ENCODE peak calls at places on chromosomes 11 and 22, in seven cellular contexts. One of them, this sample, is unnamed.

GRCh38 chr11:34940026-34940677 is 23.7 kb downstream of the PDHX start:
- DNase-seq in colonic mucosa: no peak
- DNase-seq in endothelial cell: no peak
- DNase-seq in EL: peak
- DNase-seq in GM12864: no peak
- DNase-seq in Calu3: no peak
- DNase-seq in T-helper 1 cell: no peak
- DNase-seq in this sample: no peak

GRCh38 chr22:19607198-19608113 is 83.2 kb upstream of the CLDN5 start:
- DNase-seq in Calu3: no peak
- DNase-seq in GM12864: no peak
- DNase-seq in EL: no peak
- DNase-seq in colonic mucosa: no peak
- DNase-seq in endothelial cell: peak
- DNase-seq in T-helper 1 cell: peak
- DNase-seq in this sample: peak

GRCh38 chr11:31958086-31958735 is 132.7 kb upstream of the RCN1 start:
- DNase-seq in endothelial cell: peak
- DNase-seq in Calu3: peak
- DNase-seq in colonic mucosa: peak
- DNase-seq in GM12864: no peak
- DNase-seq in EL: peak
- DNase-seq in T-helper 1 cell: peak
- DNase-seq in this sample: peak

GRCh38 chr11:64725601-64726139 is 2.7 kb upstream of the NRXN2 start:
- DNase-seq in T-helper 1 cell: no peak
- DNase-seq in Calu3: no peak
- DNase-seq in colonic mucosa: no peak
- DNase-seq in EL: no peak
- DNase-seq in GM12864: no peak
- DNase-seq in endothelial cell: no peak
- DNase-seq in this sample: no peak

GRCh38 chr22:27112273-27112672 is 454.9 kb downstream of the MIAT start:
- DNase-seq in GM12864: no peak
- DNase-seq in EL: no peak
- DNase-seq in endothelial cell: no peak
- DNase-seq in T-helper 1 cell: no peak
- DNase-seq in colonic mucosa: no peak
- DNase-seq in Calu3: no peak
- DNase-seq in this sample: no peak

GRCh38 chr22:38239101-38239761 is 33.6 kb downstream of the TMEM184B start:
- DNase-seq in Calu3: peak
- DNase-seq in EL: peak
- DNase-seq in endothelial cell: no peak
- DNase-seq in GM12864: no peak
- DNase-seq in colonic mucosa: no peak
- DNase-seq in T-helper 1 cell: no peak
- DNase-seq in this sample: peak

GRCh38 chr11:73359341-73359740 is 16.9 kb upstream of the RELT start:
- DNase-seq in T-helper 1 cell: no peak
- DNase-seq in Calu3: no peak
- DNase-seq in GM12864: no peak
- DNase-seq in EL: peak
- DNase-seq in colonic mucosa: no peak
- DNase-seq in endothelial cell: no peak
- DNase-seq in this sample: no peak

GRCh38 chr11:106208795-106209194 is 131.3 kb downstream of the AASDHPPT start:
- DNase-seq in endothelial cell: no peak
- DNase-seq in Calu3: no peak
- DNase-seq in GM12864: no peak
- DNase-seq in T-helper 1 cell: no peak
- DNase-seq in EL: no peak
- DNase-seq in colonic mucosa: no peak
- DNase-seq in this sample: no peak

GRCh38 chr11:86124251-86125233 is 55.7 kb upstream of the PICALM start:
- DNase-seq in colonic mucosa: no peak
- DNase-seq in T-helper 1 cell: no peak
- DNase-seq in EL: no peak
- DNase-seq in Calu3: no peak
- DNase-seq in endothelial cell: no peak
- DNase-seq in GM12864: no peak
- DNase-seq in this sample: no peak

GRCh38 chr11:129992161-129992944 is 10.3 kb downstream of the PRDM10 start:
- DNase-seq in Calu3: peak
- DNase-seq in endothelial cell: peak
- DNase-seq in EL: peak
- DNase-seq in colonic mucosa: peak
- DNase-seq in GM12864: no peak
- DNase-seq in T-helper 1 cell: peak
- DNase-seq in this sample: peak

GRCh38 chr11:46120711-46121327 is 435 bp downstream of the PHF21A start:
- DNase-seq in T-helper 1 cell: no peak
- DNase-seq in GM12864: peak
- DNase-seq in endothelial cell: peak
- DNase-seq in EL: peak
- DNase-seq in Calu3: peak
- DNase-seq in colonic mucosa: peak
- DNase-seq in this sample: peak

GRCh38 chr11:86070435-86071056 is 1.7 kb upstream of the PICALM start:
- DNase-seq in colonic mucosa: no peak
- DNase-seq in EL: peak
- DNase-seq in Calu3: no peak
- DNase-seq in T-helper 1 cell: no peak
- DNase-seq in endothelial cell: no peak
- DNase-seq in GM12864: no peak
- DNase-seq in this sample: no peak

GRCh38 chr11:78499971-78500370 is 74.7 kb downstream of the NARS2 start:
- DNase-seq in T-helper 1 cell: no peak
- DNase-seq in colonic mucosa: no peak
- DNase-seq in Calu3: no peak
- DNase-seq in GM12864: no peak
- DNase-seq in EL: peak
- DNase-seq in endothelial cell: no peak
- DNase-seq in this sample: no peak

GRCh38 chr11:125925247-125925740 is 20.6 kb upstream of the VSIG10L2 start:
- DNase-seq in T-helper 1 cell: no peak
- DNase-seq in EL: no peak
- DNase-seq in colonic mucosa: peak
- DNase-seq in endothelial cell: no peak
- DNase-seq in GM12864: no peak
- DNase-seq in Calu3: no peak
- DNase-seq in this sample: no peak

GRCh38 chr11:61325649-61326414 is 7.1 kb downstream of the DDB1 start:
- DNase-seq in T-helper 1 cell: no peak
- DNase-seq in Calu3: no peak
- DNase-seq in colonic mucosa: no peak
- DNase-seq in EL: no peak
- DNase-seq in endothelial cell: no peak
- DNase-seq in GM12864: no peak
- DNase-seq in this sample: peak

GRCh38 chr11:19803506-19803998 is 90.9 kb downstream of the NAV2 start:
- DNase-seq in EL: peak
- DNase-seq in GM12864: no peak
- DNase-seq in T-helper 1 cell: no peak
- DNase-seq in Calu3: peak
- DNase-seq in endothelial cell: no peak
- DNase-seq in colonic mucosa: peak
- DNase-seq in this sample: no peak

GRCh38 chr11:134216816-134217215 is 7.0 kb downstream of the NCAPD3 start:
- DNase-seq in T-helper 1 cell: no peak
- DNase-seq in GM12864: no peak
- DNase-seq in colonic mucosa: no peak
- DNase-seq in EL: no peak
- DNase-seq in endothelial cell: no peak
- DNase-seq in Calu3: no peak
- DNase-seq in this sample: no peak

GRCh38 chr22:20446383-20446970 is 8.9 kb upstream of the SCARF2 start:
- DNase-seq in Calu3: no peak
- DNase-seq in endothelial cell: no peak
- DNase-seq in T-helper 1 cell: no peak
- DNase-seq in colonic mucosa: no peak
- DNase-seq in GM12864: no peak
- DNase-seq in EL: no peak
- DNase-seq in this sample: no peak

GRCh38 chr11:92425127-92425526 is 200.5 kb downstream of the FAT3 start:
- DNase-seq in GM12864: no peak
- DNase-seq in EL: no peak
- DNase-seq in Calu3: no peak
- DNase-seq in colonic mucosa: no peak
- DNase-seq in T-helper 1 cell: no peak
- DNase-seq in endothelial cell: no peak
- DNase-seq in this sample: no peak

GRCh38 chr11:4441500-4441899 is 7.6 kb upstream of the OR52K2 start:
- DNase-seq in EL: no peak
- DNase-seq in GM12864: no peak
- DNase-seq in colonic mucosa: no peak
- DNase-seq in Calu3: no peak
- DNase-seq in endothelial cell: no peak
- DNase-seq in T-helper 1 cell: no peak
- DNase-seq in this sample: no peak

GRCh38 chr22:44188986-44189630 is 8.4 kb downstream of the PARVG start:
- DNase-seq in T-helper 1 cell: no peak
- DNase-seq in endothelial cell: no peak
- DNase-seq in EL: no peak
- DNase-seq in Calu3: no peak
- DNase-seq in colonic mucosa: no peak
- DNase-seq in GM12864: no peak
- DNase-seq in this sample: no peak

GRCh38 chr11:46200537-46201281 is 76.8 kb upstream of the CREB3L1 start:
- DNase-seq in Calu3: no peak
- DNase-seq in endothelial cell: no peak
- DNase-seq in colonic mucosa: no peak
- DNase-seq in T-helper 1 cell: no peak
- DNase-seq in GM12864: no peak
- DNase-seq in EL: peak
- DNase-seq in this sample: peak

GRCh38 chr22:46041642-46042041 is 64.7 kb upstream of the WNT7B start:
- DNase-seq in T-helper 1 cell: no peak
- DNase-seq in colonic mucosa: peak
- DNase-seq in endothelial cell: no peak
- DNase-seq in GM12864: no peak
- DNase-seq in Calu3: no peak
- DNase-seq in EL: no peak
- DNase-seq in this sample: no peak

GRCh38 chr11:13772223-13773046 is 104.0 kb downstream of the FAR1 start:
- DNase-seq in T-helper 1 cell: peak
- DNase-seq in colonic mucosa: peak
- DNase-seq in GM12864: peak
- DNase-seq in endothelial cell: peak
- DNase-seq in Calu3: peak
- DNase-seq in EL: peak
- DNase-seq in this sample: peak

GRCh38 chr11:134752964-134753804 is 341.1 kb upstream of the B3GAT1 start:
- DNase-seq in GM12864: no peak
- DNase-seq in colonic mucosa: no peak
- DNase-seq in EL: no peak
- DNase-seq in Calu3: no peak
- DNase-seq in T-helper 1 cell: no peak
- DNase-seq in endothelial cell: no peak
- DNase-seq in this sample: no peak

GRCh38 chr11:33375688-33376311 is 118.6 kb downstream of the HIPK3 start:
- DNase-seq in T-helper 1 cell: no peak
- DNase-seq in Calu3: peak
- DNase-seq in colonic mucosa: no peak
- DNase-seq in endothelial cell: peak
- DNase-seq in EL: peak
- DNase-seq in GM12864: no peak
- DNase-seq in this sample: no peak

GRCh38 chr11:748007-748359 is 719 bp downstream of the TALDO1 start:
- DNase-seq in GM12864: no peak
- DNase-seq in Calu3: no peak
- DNase-seq in EL: peak
- DNase-seq in T-helper 1 cell: no peak
- DNase-seq in endothelial cell: no peak
- DNase-seq in colonic mucosa: peak
- DNase-seq in this sample: no peak

GRCh38 chr22:46681010-46681409 is 57.0 kb downstream of the CERK start:
- DNase-seq in EL: no peak
- DNase-seq in T-helper 1 cell: no peak
- DNase-seq in Calu3: no peak
- DNase-seq in colonic mucosa: no peak
- DNase-seq in GM12864: no peak
- DNase-seq in endothelial cell: peak
- DNase-seq in this sample: peak

GRCh38 chr11:60762851-60763691 is 6.4 kb downstream of the MS4A15 start:
- DNase-seq in Calu3: no peak
- DNase-seq in colonic mucosa: no peak
- DNase-seq in T-helper 1 cell: no peak
- DNase-seq in GM12864: peak
- DNase-seq in EL: no peak
- DNase-seq in endothelial cell: no peak
- DNase-seq in this sample: peak

GRCh38 chr11:22539851-22540376 is 85.7 kb downstream of the FANCF start:
- DNase-seq in EL: no peak
- DNase-seq in endothelial cell: no peak
- DNase-seq in GM12864: no peak
- DNase-seq in colonic mucosa: no peak
- DNase-seq in T-helper 1 cell: no peak
- DNase-seq in Calu3: peak
- DNase-seq in this sample: peak

GRCh38 chr22:18091916-18092526 is 14.2 kb downstream of the PEX26 start:
- DNase-seq in colonic mucosa: peak
- DNase-seq in GM12864: no peak
- DNase-seq in endothelial cell: no peak
- DNase-seq in Calu3: peak
- DNase-seq in EL: no peak
- DNase-seq in T-helper 1 cell: peak
- DNase-seq in this sample: peak

GRCh38 chr22:17501679-17502285 is 61.5 kb upstream of the SLC25A18 start:
- DNase-seq in endothelial cell: peak
- DNase-seq in Calu3: peak
- DNase-seq in GM12864: peak
- DNase-seq in T-helper 1 cell: peak
- DNase-seq in EL: peak
- DNase-seq in colonic mucosa: peak
- DNase-seq in this sample: peak

GRCh38 chr11:95453616-95454118 is 222.7 kb upstream of the SESN3 start:
- DNase-seq in GM12864: no peak
- DNase-seq in endothelial cell: no peak
- DNase-seq in EL: no peak
- DNase-seq in T-helper 1 cell: no peak
- DNase-seq in colonic mucosa: no peak
- DNase-seq in Calu3: peak
- DNase-seq in this sample: peak

GRCh38 chr11:118911880-118912741 is 13.6 kb downstream of the BCL9L start:
- DNase-seq in EL: peak
- DNase-seq in colonic mucosa: peak
- DNase-seq in Calu3: peak
- DNase-seq in GM12864: no peak
- DNase-seq in endothelial cell: no peak
- DNase-seq in T-helper 1 cell: peak
- DNase-seq in this sample: peak

GRCh38 chr11:67290801-67291200 is 1.7 kb downstream of the ANKRD13D start:
- DNase-seq in EL: no peak
- DNase-seq in endothelial cell: no peak
- DNase-seq in T-helper 1 cell: no peak
- DNase-seq in Calu3: no peak
- DNase-seq in GM12864: no peak
- DNase-seq in colonic mucosa: no peak
- DNase-seq in this sample: no peak

GRCh38 chr11:97610000-97610399 is 1220.2 kb downstream of the JRKL start:
- DNase-seq in T-helper 1 cell: no peak
- DNase-seq in EL: no peak
- DNase-seq in GM12864: no peak
- DNase-seq in colonic mucosa: no peak
- DNase-seq in Calu3: no peak
- DNase-seq in endothelial cell: no peak
- DNase-seq in this sample: peak

GRCh38 chr11:133996671-133997070 is 39.9 kb upstream of the IGSF9B start:
- DNase-seq in GM12864: no peak
- DNase-seq in colonic mucosa: no peak
- DNase-seq in endothelial cell: no peak
- DNase-seq in EL: no peak
- DNase-seq in Calu3: no peak
- DNase-seq in T-helper 1 cell: no peak
- DNase-seq in this sample: no peak

GRCh38 chr11:118610220-118610772 is 2.9 kb downstream of the PHLDB1 start:
- DNase-seq in endothelial cell: no peak
- DNase-seq in Calu3: no peak
- DNase-seq in EL: no peak
- DNase-seq in GM12864: no peak
- DNase-seq in T-helper 1 cell: no peak
- DNase-seq in colonic mucosa: no peak
- DNase-seq in this sample: no peak